ENCODE peak calls at places on chromosome 19, in four cellular contexts. R, T, L and W are unnamed samples.

GRCh38 chr19:16180611-16181010 is 4.6 kb upstream of the FAM32A start:
- DNase-seq in T (peak), R (peak), L (no peak), W (peak)

GRCh38 chr19:30784850-30785459 is 412.8 kb downstream of the ZNF536 start:
- DNase-seq in T (peak), L (peak), R (no peak), W (peak)

GRCh38 chr19:45693168-45693788 is 812 bp downstream of the QPCTL start:
- DNase-seq in L (peak), R (no peak), T (peak), W (peak)

GRCh38 chr19:18785179-18786124 is 5.7 kb downstream of the COMP start:
- DNase-seq in R (no peak), L (peak), T (peak), W (peak)

GRCh38 chr19:45515081-45515624 is 7.9 kb downstream of the VASP start:
- DNase-seq in L (peak), R (no peak), T (no peak), W (no peak)

GRCh38 chr19:7924651-7925170 is 1.2 kb downstream of the CTXN1 start:
- DNase-seq in L (peak), T (no peak), R (no peak), W (no peak)

GRCh38 chr19:57566396-57567256 is 7.0 kb upstream of the ZNF550 start:
- DNase-seq in R (no peak), L (no peak), T (peak), W (peak)

GRCh38 chr19:52691215-52691610 is 43.6 kb downstream of the ZNF611 start:
- DNase-seq in T (no peak), L (no peak), R (no peak), W (no peak)

GRCh38 chr19:54021363-54021762 is 29.9 kb downstream of the CACNG6 start:
- DNase-seq in R (no peak), T (no peak), L (no peak), W (no peak)

GRCh38 chr19:54024660-54025059 is 33.2 kb downstream of the CACNG6 start:
- DNase-seq in T (peak), L (no peak), R (no peak), W (no peak)

GRCh38 chr19:54017266-54017665 is 25.8 kb downstream of the CACNG6 start:
- DNase-seq in L (no peak), T (peak), R (no peak), W (peak)

GRCh38 chr19:54023191-54023590 is 31.8 kb downstream of the CACNG6 start:
- DNase-seq in R (no peak), T (no peak), L (no peak), W (no peak)

GRCh38 chr19:54021932-54022331 is 30.5 kb downstream of the CACNG6 start:
- DNase-seq in L (no peak), R (no peak), T (no peak), W (no peak)
- H3K4me3 ChIP-seq in L (no peak), R (no peak), T (no peak), W (no peak)

DNA sequence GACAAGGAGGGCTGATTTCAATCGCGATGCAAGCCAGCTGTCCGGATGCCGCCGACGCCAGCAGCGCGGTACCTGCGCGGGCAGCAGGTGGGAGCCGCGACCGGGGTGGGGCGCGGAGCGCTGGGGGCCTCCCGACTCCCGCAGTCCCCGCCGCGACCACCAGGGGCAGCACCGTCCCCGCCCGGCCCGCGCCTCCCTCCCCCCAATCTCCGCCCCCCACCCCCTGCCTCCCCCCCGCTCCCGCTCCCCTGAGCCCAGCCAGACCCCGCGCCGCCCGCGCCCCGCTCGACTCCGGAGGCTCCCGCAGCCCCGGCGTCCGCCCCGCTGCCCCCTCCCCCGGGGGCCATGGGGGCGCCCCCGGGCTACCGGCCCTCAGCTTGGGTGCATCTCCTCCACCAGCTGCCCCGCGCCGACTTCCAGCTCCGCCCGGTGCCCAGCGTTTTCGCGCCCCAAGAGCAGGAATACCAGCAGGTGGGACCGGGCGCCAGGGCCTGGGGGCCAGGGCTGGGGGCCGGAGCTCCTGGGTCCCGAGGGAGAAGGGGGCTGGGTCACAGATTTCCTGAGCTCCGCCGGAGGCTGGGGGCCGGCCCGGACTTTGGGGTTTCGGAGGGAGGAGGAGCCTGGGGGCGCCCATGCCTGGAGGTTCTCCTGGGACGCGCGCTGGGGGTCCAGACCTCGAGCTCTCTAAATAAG is at the start of gene TTYH1:
- DNase-seq in L (no peak), R (no peak), T (no peak), W (no peak)
- TF ChIP-seq CTCF in L (no peak), R (no peak), T (no peak), W (no peak)

DNA sequence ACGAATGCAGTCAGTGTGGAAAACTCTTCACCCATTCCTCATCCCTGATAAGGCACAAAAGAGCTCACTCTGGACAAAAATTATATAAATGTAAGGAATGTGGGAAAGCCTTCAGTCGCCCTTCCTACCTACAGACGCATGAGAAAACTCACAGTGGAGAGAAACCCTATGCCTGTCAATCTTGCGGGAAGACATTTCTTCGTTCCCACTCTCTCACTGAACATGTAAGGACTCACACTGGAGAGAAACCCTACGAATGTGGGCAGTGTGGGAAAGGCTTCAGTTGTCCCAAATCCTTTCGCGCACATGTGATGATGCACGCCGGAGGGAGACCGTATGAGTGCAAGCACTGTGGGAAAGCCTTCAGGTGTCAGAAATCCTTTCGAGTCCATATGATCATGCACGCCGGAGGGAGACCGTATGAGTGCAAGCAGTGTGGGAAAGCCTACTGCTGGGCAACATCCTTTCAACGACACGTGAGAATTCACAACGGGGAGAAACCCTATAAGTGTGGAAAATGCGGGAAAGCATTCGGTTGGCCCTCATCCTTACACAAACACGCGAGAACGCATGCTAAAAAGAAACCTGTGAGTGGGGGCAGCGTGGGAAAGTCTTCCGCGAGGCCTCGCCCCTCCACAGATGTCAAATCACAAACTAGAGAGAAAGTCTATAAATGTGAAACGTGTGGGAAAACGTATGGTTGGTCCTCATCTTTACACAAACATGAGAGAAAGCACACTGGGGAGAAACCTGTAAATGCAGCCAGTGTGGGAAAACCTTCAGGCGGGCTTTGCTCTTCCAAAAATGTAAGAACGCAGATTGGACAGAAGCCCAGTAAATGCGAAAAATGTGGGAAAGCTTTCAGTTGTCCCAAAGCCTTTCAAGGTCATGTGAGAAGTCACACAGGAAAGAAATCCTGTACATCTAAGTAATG is 10.5 kb downstream of the ZNF556 start:
- DNase-seq in T (no peak), R (no peak), L (no peak), W (no peak)
- H3K4me3 ChIP-seq in T (no peak), R (no peak), L (no peak), W (no peak)

DNA sequence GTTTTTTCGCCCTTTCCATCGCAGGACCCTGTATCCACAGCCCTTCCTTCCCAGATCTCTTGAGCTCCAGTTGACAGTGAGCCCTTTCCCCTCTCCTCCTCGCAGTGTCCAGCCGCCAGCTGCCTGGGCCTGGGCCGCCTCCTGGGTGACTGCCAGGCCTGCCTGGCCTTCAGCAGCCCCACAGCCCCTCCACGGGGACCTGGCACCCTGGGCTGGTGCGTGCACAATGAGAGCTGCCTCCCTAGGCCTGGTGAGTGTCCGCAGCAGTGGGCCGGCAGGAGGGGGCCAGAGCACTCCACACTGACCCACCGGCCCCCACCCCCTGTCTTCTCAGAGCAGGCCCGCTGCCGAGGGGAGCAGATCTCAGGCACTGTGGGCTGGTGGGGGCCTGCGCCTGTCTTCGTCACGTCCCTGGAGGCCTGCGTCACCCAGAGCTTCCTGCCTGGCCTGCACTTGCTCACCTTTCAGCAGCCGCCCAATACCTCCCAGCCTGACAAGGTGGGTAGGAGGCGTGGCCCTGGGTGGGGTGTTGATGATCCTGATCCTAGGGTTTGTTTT is 19.0 kb downstream of the MEGF8 start:
- DNase-seq in L (no peak), T (no peak), R (no peak), W (no peak)
- TF ChIP-seq CTCF in L (no peak), T (no peak), R (no peak), W (no peak)

GRCh38 chr19:42467437-42467760 is 24.7 kb upstream of the CXCL17 start:
- DNase-seq in R (no peak), L (no peak), T (no peak), W (no peak)
- H3K4me3 ChIP-seq in R (no peak), L (no peak), T (no peak), W (no peak)

GRCh38 chr19:49817964-49818690 is at the start of gene MED25:
- DNase-seq in R (no peak), T (peak), L (peak), W (peak)
- TF ChIP-seq CTCF in R (no peak), T (no peak), L (peak), W (peak)

GRCh38 chr19:1238373-1239303 is 833 bp upstream of the CBARP start:
- DNase-seq in R (no peak), T (no peak), L (no peak), W (no peak)

GRCh38 chr19:1237027-1237659 is 662 bp downstream of the CBARP start:
- DNase-seq in T (peak), R (no peak), L (no peak), W (no peak)

GRCh38 chr19:1236566-1236965 is 1.2 kb downstream of the CBARP start:
- DNase-seq in L (no peak), T (no peak), R (no peak), W (no peak)

GRCh38 chr19:1239420-1239795 is 1.6 kb upstream of the CBARP start:
- DNase-seq in R (no peak), T (no peak), L (no peak), W (no peak)

DNA sequence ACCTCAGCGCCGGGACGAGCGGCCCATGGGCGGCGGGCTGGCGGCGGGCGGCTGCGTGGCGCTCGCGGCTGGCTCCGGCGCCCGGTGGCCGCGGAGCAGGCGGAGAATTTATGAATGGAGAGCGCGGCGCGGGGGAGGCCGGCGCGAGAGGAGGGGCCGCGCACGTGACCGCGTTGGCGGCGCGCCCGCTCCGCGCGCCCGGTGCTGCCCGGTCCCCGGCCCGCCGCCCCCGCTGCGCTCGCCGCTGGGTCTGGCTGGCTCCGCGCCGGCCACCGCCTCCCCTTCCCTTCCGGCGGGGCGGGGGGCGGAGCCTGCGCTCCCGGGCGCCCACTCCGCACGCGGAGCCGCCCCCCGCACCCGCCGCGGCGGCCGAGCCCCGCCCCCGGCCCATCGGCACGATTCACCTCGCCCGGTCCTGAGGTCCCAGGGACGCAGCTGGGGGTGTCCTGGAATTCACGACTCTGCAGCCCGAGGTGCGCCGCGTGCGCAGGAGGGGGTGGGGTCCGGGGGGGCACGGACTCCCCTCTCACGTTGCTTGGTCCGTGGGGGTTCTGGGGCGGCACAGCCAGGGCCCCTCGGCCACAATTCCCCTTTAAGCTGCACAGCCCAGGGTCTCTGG is at the start of gene CBARP:
- DNase-seq in R (no peak), T (no peak), L (peak), W (no peak)
- H3K4me3 ChIP-seq in R (peak), T (peak), L (no peak), W (peak)

DNA sequence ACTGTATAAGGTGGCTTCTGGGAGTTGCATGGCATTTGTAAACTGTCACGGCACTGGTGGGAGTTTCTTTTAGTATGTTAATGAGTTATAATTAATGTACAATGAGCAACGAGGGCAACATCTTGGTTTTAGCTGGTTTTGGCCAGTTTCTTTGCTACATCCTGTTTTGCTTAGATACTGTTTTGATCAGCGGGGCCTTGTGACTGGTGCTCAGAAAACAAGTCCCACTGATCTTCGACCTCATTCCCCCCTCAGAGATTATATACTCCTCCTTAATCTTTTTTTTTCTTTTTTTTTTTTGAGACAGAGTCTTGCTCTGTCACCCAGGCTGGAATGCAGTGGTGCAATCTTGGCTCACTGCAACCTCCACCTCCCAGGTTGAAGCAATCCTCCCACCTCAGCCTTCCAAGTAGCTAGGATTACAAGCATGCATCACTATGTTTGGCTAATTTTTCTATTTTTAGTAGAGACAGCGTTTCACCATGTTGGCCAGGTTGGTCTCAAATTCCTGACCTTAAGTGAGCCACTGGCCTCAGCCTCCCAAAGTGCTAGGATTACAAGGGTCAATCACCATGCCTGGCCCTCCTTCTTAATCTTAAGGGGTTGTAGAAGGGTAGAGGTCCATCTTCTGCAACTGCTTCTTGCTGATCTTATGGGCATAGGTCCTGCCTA is 21.4 kb upstream of the ZNF599 start:
- DNase-seq in T (peak), R (no peak), L (no peak), W (peak)
- TF ChIP-seq CTCF in T (no peak), R (no peak), L (no peak), W (no peak)